ENCODE peak calls at places on chromosomes 13 and 19, in ten cellular contexts. H is K562, U is IMR-90, V is heart right ventricle, O is fibroblast of mammary gland, N is body of pancreas, A is upper lobe of right lung, T is GM12865, K is H9, D is testis. J is an unnamed sample.

GRCh38 chr19:17159466-17160393 is 55.4 kb upstream of the USE1 start:
- DNase-seq in K (peak; percentile 91), O (peak; percentile 14), A (no peak), N (no peak), U (peak; percentile 6), H (no peak), D (no peak), V (no peak), T (peak; percentile 44), J (no peak)

GRCh38 chr19:50880241-50880640 is 7.0 kb downstream of the KLK2 start:
- DNase-seq in N (no peak), V (no peak), U (no peak), T (no peak), O (no peak), D (no peak), A (no peak), K (no peak), H (no peak), J (no peak)

GRCh38 chr13:44244288-44244687 is 129.3 kb upstream of the SERP2 start:
- DNase-seq in N (no peak), A (no peak), H (peak; percentile 38), K (no peak), O (peak; percentile 95), U (peak; percentile 81), T (no peak), D (no peak), V (no peak), J (no peak)

GRCh38 chr19:49624967-49625910 is 14.7 kb downstream of the RRAS start:
- DNase-seq in A (no peak), N (no peak), U (no peak), K (no peak), H (no peak), V (no peak), D (no peak), O (no peak), T (no peak), J (no peak)

GRCh38 chr13:21913010-21913409 is 242.1 kb downstream of the FGF9 start:
- DNase-seq in A (no peak), K (peak; percentile 79), N (no peak), H (no peak), T (peak; percentile 26), U (peak; percentile 19), D (peak; percentile 19), V (no peak), O (no peak), J (peak; percentile 4)

GRCh38 chr19:51919606-51920005 is 7.7 kb upstream of the ZNF613 start:
- DNase-seq in U (no peak), H (no peak), N (no peak), V (no peak), A (no peak), O (no peak), T (no peak), K (no peak), D (no peak), J (no peak)

GRCh38 chr13:38543561-38543960 is 143.3 kb upstream of the FREM2 start:
- DNase-seq in T (no peak), D (no peak), V (no peak), K (no peak), A (no peak), U (no peak), N (no peak), H (no peak), O (no peak), J (no peak)

GRCh38 chr19:45075215-45076028 is 856 bp downstream of the ZNF296 start:
- DNase-seq in T (peak; percentile 95), H (peak; percentile 92), D (peak; percentile 35), N (peak; percentile 57), K (peak; percentile 90), V (peak; percentile 55), U (no peak), O (peak; percentile 39), A (peak; percentile 96), J (peak; percentile 60)

GRCh38 chr13:43107780-43108179 is 84.4 kb downstream of the DNAJC15 start:
- DNase-seq in T (no peak), U (peak; percentile 54), K (no peak), H (no peak), O (peak; percentile 74), V (no peak), D (no peak), A (no peak), N (no peak), J (no peak)

GRCh38 chr13:63910406-63910957 is 2494.8 kb upstream of the PCDH20 start:
- DNase-seq in A (no peak), N (no peak), H (no peak), T (no peak), U (peak; percentile 7), O (no peak), D (peak; percentile 25), V (no peak), K (peak; percentile 40), J (no peak)

DNA sequence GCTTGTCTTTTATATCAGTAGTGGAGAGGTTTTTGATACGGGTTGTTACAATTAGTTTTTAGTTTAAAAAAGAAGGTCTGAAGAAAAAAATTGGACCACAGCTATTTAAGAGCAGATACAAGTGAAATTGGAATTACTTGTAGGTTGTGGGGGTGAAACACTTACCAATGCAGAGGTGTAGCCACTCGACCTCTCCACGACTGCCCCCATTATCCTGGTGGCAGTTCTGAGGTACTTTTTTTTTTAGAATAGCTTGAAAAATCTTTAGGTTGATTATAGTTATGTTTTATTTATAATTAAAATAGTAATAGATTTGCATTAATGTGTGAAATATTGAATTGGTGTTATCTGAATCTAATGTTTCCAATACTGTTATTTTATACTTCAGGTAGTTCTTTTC is 60.7 kb downstream of the PAN3 start:
- DNase-seq in K (no peak), H (no peak), T (no peak), A (no peak), D (no peak), U (no peak), N (no peak), O (no peak), V (no peak), J (no peak)
- TF ChIP-seq CTCF in K (peak; percentile 46), H (no peak), T (no peak), A (peak; percentile 5), D (no peak), U (no peak), N (no peak), O (no peak), V (no peak), J (peak; percentile 13)

GRCh38 chr19:8648240-8648639 is 17.8 kb downstream of the NFILZ start:
- DNase-seq in K (no peak), N (no peak), O (no peak), U (no peak), A (no peak), D (no peak), H (no peak), V (no peak), T (no peak), J (no peak)
- TF ChIP-seq CTCF in K (no peak), N (no peak), O (no peak), U (no peak), A (no peak), D (no peak), H (no peak), V (no peak), T (no peak), J (no peak)

GRCh38 chr13:79803939-79804487 is 323.1 kb downstream of the NDFIP2 start:
- DNase-seq in V (no peak), H (no peak), U (no peak), O (no peak), A (no peak), N (no peak), D (no peak), T (no peak), K (no peak), J (no peak)

GRCh38 chr13:79808475-79808874 is 327.5 kb downstream of the NDFIP2 start:
- DNase-seq in V (no peak), K (no peak), U (no peak), O (no peak), T (no peak), H (no peak), A (no peak), D (no peak), N (no peak), J (no peak)

GRCh38 chr13:79805317-79805716 is 324.4 kb downstream of the NDFIP2 start:
- DNase-seq in O (no peak), U (no peak), H (no peak), A (no peak), N (no peak), D (no peak), V (no peak), T (no peak), K (no peak), J (no peak)

GRCh38 chr13:79807554-79807953 is 326.6 kb downstream of the NDFIP2 start:
- DNase-seq in A (no peak), N (no peak), H (no peak), V (no peak), O (no peak), K (no peak), D (no peak), T (no peak), U (no peak), J (no peak)

DNA sequence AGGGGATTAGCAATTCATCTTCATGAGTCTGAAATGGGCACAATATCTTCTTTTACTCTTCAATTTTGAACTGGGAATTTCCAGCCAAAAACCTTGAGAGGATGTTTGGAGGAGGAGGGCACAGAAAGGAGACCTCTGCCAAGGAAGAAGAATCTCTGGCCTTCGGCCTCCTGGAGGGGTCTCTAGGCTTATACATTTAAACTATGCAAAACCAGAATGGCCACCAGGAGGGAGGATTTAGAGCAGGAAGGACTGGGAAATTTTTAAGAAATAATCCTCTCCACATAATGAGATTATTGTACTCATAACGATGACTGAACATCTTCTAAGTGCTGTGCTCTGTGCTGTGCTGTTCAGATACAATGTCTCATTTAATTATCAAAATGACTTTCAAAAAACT is 325.9 kb downstream of the NDFIP2 start:
- DNase-seq in A (no peak), N (no peak), T (no peak), H (no peak), U (no peak), O (no peak), K (no peak), V (no peak), D (no peak), J (no peak)
- TF ChIP-seq CTCF in A (no peak), N (no peak), T (no peak), H (no peak), U (no peak), O (no peak), K (no peak), V (no peak), D (no peak), J (no peak)

GRCh38 chr19:14413765-14414171 is 5.4 kb downstream of the DDX39A start:
- DNase-seq in K (no peak), O (peak; percentile 66), H (no peak), T (no peak), A (no peak), N (no peak), D (no peak), V (peak; percentile 34), U (peak; percentile 50), J (no peak)

GRCh38 chr19:14413355-14413754 is 5.8 kb downstream of the DDX39A start:
- DNase-seq in K (no peak), D (no peak), T (no peak), N (no peak), V (no peak), U (no peak), O (no peak), H (no peak), A (no peak), J (no peak)

GRCh38 chr19:14416743-14417214 is 2.4 kb downstream of the DDX39A start:
- DNase-seq in H (no peak), V (no peak), D (no peak), A (no peak), K (no peak), N (no peak), T (peak; percentile 42), U (no peak), O (peak; percentile 65), J (no peak)

GRCh38 chr19:14419038-14419813 is at the start of gene DDX39A:
- DNase-seq in V (peak; percentile 99), A (peak; percentile 98), T (peak; percentile 100), H (peak; percentile 98), D (peak; percentile 100), N (peak; percentile 98), K (peak; percentile 99), O (peak; percentile 99), U (peak; percentile 99), J (peak; percentile 99)

GRCh38 chr19:14418743-14419037 is 451 bp downstream of the DDX39A start:
- DNase-seq in A (no peak), N (no peak), U (no peak), O (no peak), H (no peak), K (no peak), D (no peak), T (peak; percentile 27), V (no peak), J (no peak)
- TF ChIP-seq CTCF in A (no peak), N (no peak), U (no peak), O (no peak), H (no peak), K (no peak), D (no peak), T (no peak), V (no peak), J (no peak)

J was measured in activated CD8-positive, alpha-beta T cell treated with anti-CD3 and anti-CD28 coated beads for 36 hours.